ENCODE peak calls at places on chromosome 14, in eight cellular contexts. H is fibroblast of mammary gland, V is NCI-H1694, I is iris pigment epithelial cell, P is left cardiac atrium, W is T-helper 2 cell, A is hypothalamus, Q is fibroblast of lung. Z is an unnamed sample.

GRCh38 chr14:77882098-77882497 is 82.2 kb downstream of the ADCK1 start:
- DNase-seq in H (no peak), V (peak), I (no peak), P (peak), W (no peak), A (peak), Q (no peak), Z (peak)

GRCh38 chr14:63598821-63599220 is 42.9 kb downstream of the WDR89 start:
- DNase-seq in H (no peak), V (no peak), I (no peak), P (no peak), W (no peak), A (no peak), Q (no peak), Z (no peak)

GRCh38 chr14:96162265-96162664 is 42.4 kb upstream of the BDKRB2 start:
- DNase-seq in H (no peak), V (no peak), I (peak), P (no peak), W (no peak), A (no peak), Q (no peak), Z (no peak)

GRCh38 chr14:70754989-70755388 is 54.3 kb downstream of the MAP3K9 start:
- DNase-seq in H (no peak), V (no peak), I (peak), P (no peak), W (no peak), A (no peak), Q (no peak), Z (no peak)

GRCh38 chr14:68939893-68940613 is 39.0 kb downstream of the ACTN1 start:
- DNase-seq in H (peak), V (no peak), I (peak), P (peak), W (no peak), A (no peak), Q (peak), Z (peak)

GRCh38 chr14:72723741-72724530 is 170.0 kb downstream of the DPF3 start:
- DNase-seq in H (peak), V (no peak), I (peak), P (no peak), W (no peak), A (no peak), Q (peak), Z (no peak)

GRCh38 chr14:50475460-50475859 is 56.9 kb downstream of the MAP4K5 start:
- DNase-seq in H (peak), V (no peak), I (peak), P (no peak), W (no peak), A (no peak), Q (no peak), Z (no peak)

GRCh38 chr14:87430810-87431209 is 562.2 kb downstream of the GALC start:
- DNase-seq in H (peak), V (no peak), I (peak), P (no peak), W (no peak), A (no peak), Q (peak), Z (no peak)

GRCh38 chr14:24232645-24233537 is at the start of gene GMPR2:
- DNase-seq in H (peak), V (peak), I (no peak), P (peak), W (no peak), A (no peak), Q (no peak), Z (no peak)

GRCh38 chr14:25431211-25432076 is 381.5 kb upstream of the STXBP6 start:
- DNase-seq in H (peak), V (peak), I (peak), P (no peak), W (no peak), A (no peak), Q (no peak), Z (peak)

GRCh38 chr14:93683241-93683640 is 105.0 kb downstream of the PRIMA1 start:
- DNase-seq in H (peak), V (no peak), I (no peak), P (no peak), W (no peak), A (no peak), Q (no peak), Z (no peak)

GRCh38 chr14:88613552-88614010 is 50.7 kb downstream of the ZC3H14 start:
- DNase-seq in H (peak), V (no peak), I (peak), P (no peak), W (no peak), A (no peak), Q (peak), Z (no peak)

GRCh38 chr14:65414961-65415589 is 2.5 kb downstream of the FUT8 start:
- DNase-seq in H (peak), V (peak), I (peak), P (no peak), W (no peak), A (no peak), Q (peak), Z (no peak)

GRCh38 chr14:54348001-54348611 is 48.7 kb upstream of the CDKN3 start:
- DNase-seq in H (peak), V (peak), I (peak), P (no peak), W (no peak), A (no peak), Q (peak), Z (peak)

GRCh38 chr14:57657487-57657886 is 163.8 kb upstream of the CCDC198 start:
- DNase-seq in H (peak), V (no peak), I (peak), P (no peak), W (no peak), A (no peak), Q (peak), Z (no peak)

GRCh38 chr14:51430600-51430999 is 190.6 kb downstream of the TMX1 start:
- DNase-seq in H (no peak), V (no peak), I (peak), P (no peak), W (no peak), A (no peak), Q (no peak), Z (no peak)

GRCh38 chr14:50447491-50447890 is 50.8 kb upstream of the CDKL1 start:
- DNase-seq in H (peak), V (no peak), I (peak), P (no peak), W (no peak), A (no peak), Q (no peak), Z (no peak)

GRCh38 chr14:31937730-31938346 is 139.3 kb upstream of the ARHGAP5 start:
- DNase-seq in H (peak), V (no peak), I (peak), P (peak), W (no peak), A (no peak), Q (peak), Z (no peak)

GRCh38 chr14:68972507-68973272 is 6.4 kb downstream of the ACTN1 start:
- DNase-seq in H (no peak), V (no peak), I (peak), P (no peak), W (no peak), A (no peak), Q (peak), Z (no peak)

GRCh38 chr14:62409185-62409584 is 636.1 kb downstream of the KCNH5 start:
- DNase-seq in H (no peak), V (no peak), I (no peak), P (no peak), W (no peak), A (no peak), Q (peak), Z (no peak)

GRCh38 chr14:31286456-31287293 is 79.1 kb upstream of the HECTD1 start:
- DNase-seq in H (no peak), V (no peak), I (peak), P (no peak), W (no peak), A (no peak), Q (no peak), Z (no peak)

GRCh38 chr14:50775357-50775756 is 55.6 kb downstream of the NIN start:
- DNase-seq in H (peak), V (no peak), I (peak), P (no peak), W (no peak), A (no peak), Q (peak), Z (no peak)

GRCh38 chr14:75096959-75097358 is 27.5 kb downstream of the ZC2HC1C start:
- DNase-seq in H (no peak), V (no peak), I (no peak), P (no peak), W (no peak), A (no peak), Q (no peak), Z (no peak)

GRCh38 chr14:85487215-85487614 is 42.7 kb upstream of the FLRT2 start:
- DNase-seq in H (peak), V (no peak), I (peak), P (no peak), W (no peak), A (no peak), Q (peak), Z (no peak)

GRCh38 chr14:65496178-65496993 is 83.9 kb downstream of the FUT8 start:
- DNase-seq in H (peak), V (no peak), I (peak), P (no peak), W (no peak), A (no peak), Q (peak), Z (no peak)

GRCh38 chr14:31944256-31945073 is 132.6 kb upstream of the ARHGAP5 start:
- DNase-seq in H (no peak), V (peak), I (no peak), P (no peak), W (no peak), A (no peak), Q (no peak), Z (peak)

GRCh38 chr14:68074765-68075381 is 255.3 kb downstream of the RAD51B start:
- DNase-seq in H (peak), V (no peak), I (peak), P (no peak), W (no peak), A (no peak), Q (peak), Z (no peak)

GRCh38 chr14:52863339-52863700 is 71.9 kb upstream of the GNPNAT1 start:
- DNase-seq in H (no peak), V (no peak), I (peak), P (no peak), W (no peak), A (no peak), Q (peak), Z (no peak)

GRCh38 chr14:92692822-92693226 is 55.6 kb downstream of the LGMN start:
- DNase-seq in H (peak), V (peak), I (peak), P (peak), W (no peak), A (peak), Q (no peak), Z (peak)

GRCh38 chr14:32633214-32633864 is 304.2 kb downstream of the AKAP6 start:
- DNase-seq in H (peak), V (no peak), I (peak), P (no peak), W (no peak), A (no peak), Q (no peak), Z (no peak)

GRCh38 chr14:76950043-76951020 is 78.2 kb downstream of the IRF2BPL start:
- DNase-seq in H (peak), V (no peak), I (peak), P (no peak), W (no peak), A (no peak), Q (peak), Z (no peak)

GRCh38 chr14:102849522-102850379 is 72.5 kb downstream of the TRAF3 start:
- DNase-seq in H (peak), V (peak), I (peak), P (no peak), W (no peak), A (no peak), Q (peak), Z (peak)

GRCh38 chr14:102932484-102933248 is 10.2 kb downstream of the AMN start:
- DNase-seq in H (no peak), V (no peak), I (no peak), P (no peak), W (no peak), A (no peak), Q (no peak), Z (no peak)